ENCODE peak calls at places on chromosomes 5 and 9, in five cellular contexts. H, V, A, K and U are unnamed samples.

GRCh38 chr5:95959964-95960801 is 1.5 kb downstream of the ELL2 start:
- DNase-seq in H (peak; percentile 48), V (peak; percentile 40), A (peak; percentile 11), K (no peak), U (no peak)

GRCh38 chr9:129225815-129226214 is 47.8 kb upstream of the IER5L start:
- DNase-seq in H (peak; percentile 84), V (peak; percentile 68), A (peak; percentile 80), K (peak; percentile 35), U (no peak)

GRCh38 chr9:131006601-131007000 is 2.4 kb upstream of the LAMC3 start:
- DNase-seq in H (no peak), V (no peak), A (no peak), K (no peak), U (no peak)

GRCh38 chr5:57676228-57677098 is 193.9 kb upstream of the ACTBL2 start:
- DNase-seq in H (peak; percentile 27), V (peak; percentile 36), A (no peak), K (no peak), U (no peak)

GRCh38 chr5:52805614-52806013 is 17.9 kb downstream of the ITGA1 start:
- DNase-seq in H (no peak), V (no peak), A (no peak), K (no peak), U (no peak)

GRCh38 chr5:88707216-88707965 is 175.6 kb downstream of the MEF2C start:
- DNase-seq in H (peak; percentile 43), V (no peak), A (no peak), K (no peak), U (no peak)

GRCh38 chr5:127652952-127653611 is 4.2 kb downstream of the CTXN3 start:
- DNase-seq in H (no peak), V (no peak), A (no peak), K (no peak), U (no peak)

GRCh38 chr5:142512041-142512679 is 173.7 kb downstream of the FGF1 start:
- DNase-seq in H (peak; percentile 73), V (no peak), A (peak; percentile 31), K (no peak), U (no peak)

GRCh38 chr9:2570615-2571479 is 50.7 kb upstream of the VLDLR start:
- DNase-seq in H (peak; percentile 48), V (peak; percentile 85), A (no peak), K (peak; percentile 48), U (peak; percentile 58)

GRCh38 chr5:124895236-124895635 is 148.8 kb upstream of the ZNF608 start:
- DNase-seq in H (no peak), V (no peak), A (peak; percentile 85), K (no peak), U (no peak)

GRCh38 chr5:73826301-73826700 is 200.3 kb downstream of the ARHGEF28 start:
- DNase-seq in H (no peak), V (no peak), A (no peak), K (no peak), U (no peak)

GRCh38 chr5:83306572-83307241 is 164.8 kb upstream of the VCAN start:
- DNase-seq in H (peak; percentile 90), V (peak; percentile 78), A (no peak), K (peak; percentile 88), U (no peak)

GRCh38 chr9:33906769-33907168 is 89.8 kb downstream of the UBE2R2 start:
- DNase-seq in H (no peak), V (no peak), A (no peak), K (no peak), U (no peak)

GRCh38 chr9:112351184-112351583 is 17.8 kb upstream of the PTBP3 start:
- DNase-seq in H (no peak), V (no peak), A (no peak), K (no peak), U (no peak)

GRCh38 chr9:70658765-70659164 is 244.3 kb upstream of the KLF9 start:
- DNase-seq in H (no peak), V (no peak), A (no peak), K (no peak), U (no peak)

GRCh38 chr5:59863777-59864176 is 29.7 kb downstream of the PDE4D start:
- DNase-seq in H (peak; percentile 13), V (no peak), A (no peak), K (no peak), U (no peak)

GRCh38 chr9:132427015-132427414 is 17.0 kb downstream of the CFAP77 start:
- DNase-seq in H (no peak), V (no peak), A (peak; percentile 30), K (no peak), U (no peak)

GRCh38 chr5:152142845-152143469 is 218.3 kb upstream of the GLRA1 start:
- DNase-seq in H (peak; percentile 53), V (peak; percentile 75), A (peak; percentile 77), K (peak; percentile 57), U (peak; percentile 30)

GRCh38 chr9:88658311-88658822 is 123.4 kb downstream of the NXNL2 start:
- DNase-seq in H (peak; percentile 78), V (peak; percentile 83), A (no peak), K (no peak), U (no peak)

GRCh38 chr9:136628287-136628686 is 34.4 kb upstream of the EGFL7 start:
- DNase-seq in H (no peak), V (no peak), A (no peak), K (no peak), U (no peak)

GRCh38 chr9:136631038-136632000 is 31.4 kb upstream of the EGFL7 start:
- DNase-seq in H (peak; percentile 77), V (peak; percentile 78), A (peak; percentile 87), K (peak; percentile 62), U (peak; percentile 72)

GRCh38 chr9:136629879-136630661 is 32.6 kb upstream of the EGFL7 start:
- DNase-seq in H (peak; percentile 22), V (peak; percentile 51), A (peak; percentile 90), K (no peak), U (no peak)

GRCh38 chr9:136629001-136629878 is 33.5 kb upstream of the EGFL7 start:
- DNase-seq in H (no peak), V (no peak), A (no peak), K (no peak), U (no peak)

GRCh38 chr9:136630662-136630992 is 32.1 kb upstream of the EGFL7 start:
- DNase-seq in H (no peak), V (no peak), A (no peak), K (no peak), U (no peak)
- TF ChIP-seq CTCF in H (no peak), V (no peak), A (no peak), K (no peak), U (no peak)

GRCh38 chr9:123399803-123400378 is 43.9 kb downstream of the CRB2 start:
- DNase-seq in H (no peak), V (no peak), A (peak; percentile 50), K (no peak), U (no peak)
- TF ChIP-seq CTCF in H (peak; percentile 46), V (peak; percentile 26), A (peak; percentile 73), K (peak; percentile 47), U (no peak)

DNA sequence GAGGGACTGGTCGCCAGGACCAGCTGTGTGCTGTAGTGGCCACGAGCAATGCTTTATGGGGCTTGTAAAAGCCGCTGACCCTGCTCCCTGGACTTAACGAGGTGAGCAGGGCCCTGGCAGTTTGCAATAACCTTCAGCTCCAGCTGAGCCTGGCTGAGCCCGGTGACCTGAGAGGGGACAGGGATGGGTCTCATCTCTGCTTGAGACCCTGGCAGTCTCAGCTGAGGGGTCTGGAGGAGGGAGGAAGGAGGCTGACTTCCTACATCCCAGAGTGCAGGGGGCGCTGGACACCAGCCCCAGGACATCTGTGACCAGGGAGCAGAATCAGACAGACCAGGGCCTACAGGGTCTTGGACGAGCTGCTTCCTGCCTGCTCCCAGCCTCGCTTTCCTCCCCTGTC is 277.5 kb upstream of the MVB12B start:
- DNase-seq in H (no peak), V (no peak), A (peak; percentile 34), K (no peak), U (no peak)
- TF ChIP-seq CTCF in H (no peak), V (no peak), A (peak; percentile 35), K (no peak), U (no peak)

DNA sequence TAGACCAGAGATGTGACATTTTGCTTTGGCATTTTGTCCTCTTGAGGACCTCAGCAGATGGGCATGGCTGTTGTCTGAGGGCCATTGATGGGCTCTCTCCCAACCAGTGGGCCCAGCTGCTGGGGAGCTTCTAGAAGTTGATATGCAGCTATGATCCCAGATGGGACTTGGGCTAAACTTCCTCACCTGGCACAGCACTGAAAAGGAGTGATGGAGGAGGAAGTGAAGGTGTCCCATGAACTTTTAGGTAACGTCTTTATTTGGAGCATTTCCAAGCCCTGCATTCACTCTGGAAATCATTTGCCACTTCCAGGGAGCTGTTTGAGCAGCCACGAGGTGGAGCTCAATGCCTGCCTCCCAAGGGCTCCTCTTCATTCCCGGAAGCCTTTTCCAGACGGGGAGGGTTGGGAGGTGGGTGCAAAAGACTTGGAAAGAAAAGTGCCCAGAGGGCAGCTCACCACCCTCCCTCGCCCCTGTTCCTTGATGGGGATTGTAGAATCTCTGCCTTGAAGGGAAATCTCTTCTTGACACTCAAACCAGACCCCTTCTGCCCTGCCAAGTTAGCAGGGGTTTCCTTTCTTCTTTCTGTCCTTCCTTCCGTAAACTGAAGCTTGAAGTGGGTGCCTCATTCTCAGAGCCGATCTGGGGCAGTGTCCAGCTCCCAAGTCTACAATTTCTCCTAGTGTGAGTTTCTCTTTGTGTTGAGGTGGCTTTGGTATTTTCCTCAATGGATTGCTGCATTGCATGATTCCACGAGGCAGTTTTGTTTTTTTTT is 18.1 kb upstream of the NEUROG1 start:
- DNase-seq in H (peak; percentile 21), V (peak; percentile 78), A (peak; percentile 65), K (no peak), U (no peak)
- TF ChIP-seq CTCF in H (peak; percentile 49), V (peak; percentile 76), A (peak; percentile 66), K (peak; percentile 55), U (no peak)

DNA sequence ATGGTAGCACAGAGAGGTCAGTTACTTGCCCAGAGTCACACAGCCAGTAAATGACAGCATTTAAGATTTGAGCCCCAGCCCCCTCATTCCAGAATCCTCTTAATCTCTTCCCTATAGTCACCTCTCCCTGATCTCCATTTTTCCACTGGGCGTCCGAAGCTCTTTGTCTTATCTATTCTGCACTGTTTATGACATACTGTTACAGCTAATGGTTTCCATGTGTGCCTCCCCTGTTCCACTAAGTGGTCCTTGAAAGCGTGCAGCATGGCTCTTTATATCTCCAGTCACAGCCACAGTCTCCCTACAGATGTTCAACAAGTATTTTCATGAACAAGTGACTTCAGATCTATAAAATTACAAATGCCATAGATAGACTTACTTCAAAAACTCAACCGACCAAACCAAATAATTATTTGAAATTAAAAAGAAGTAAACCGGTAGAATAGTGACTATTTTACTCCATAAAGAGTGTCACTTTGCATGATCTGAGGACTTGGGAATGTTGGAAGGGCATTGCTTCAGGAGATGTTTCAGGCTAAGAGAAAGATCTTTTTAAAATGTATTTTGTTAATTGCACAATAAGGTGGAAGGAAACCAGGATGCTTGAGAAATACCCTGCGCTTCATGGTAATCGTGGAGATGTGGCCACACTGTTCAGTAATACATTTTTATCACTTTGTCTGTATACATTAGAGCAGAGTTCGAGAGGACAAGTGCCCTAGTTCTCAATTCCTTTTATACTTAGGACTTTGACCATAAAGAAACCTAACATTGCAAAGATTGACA is 237.2 kb downstream of the FBXL7 start:
- DNase-seq in H (peak; percentile 81), V (no peak), A (no peak), K (no peak), U (no peak)
- TF ChIP-seq CTCF in H (no peak), V (no peak), A (no peak), K (no peak), U (no peak)